ENCODE peak calls at places on chromosomes 5 and 9, in five cellular contexts. P is HCT116, D is H1, M is fibroblast of lung, W is IMR-90. V is an unnamed sample.

GRCh38 chr5:59542841-59543825 is 350.4 kb downstream of the PDE4D start:
- DNase-seq in P (no peak), D (no peak), M (peak), W (no peak), V (no peak)

GRCh38 chr5:180067986-180068385 is 3.6 kb downstream of the RNF130 start:
- DNase-seq in P (no peak), D (no peak), M (no peak), W (no peak), V (no peak)

GRCh38 chr9:38421498-38422211 is 2.6 kb downstream of the IGFBPL1 start:
- DNase-seq in P (no peak), D (no peak), M (no peak), W (no peak), V (peak)

GRCh38 chr5:167982-168660 is 23.2 kb upstream of the LRRC14B start:
- DNase-seq in P (no peak), D (no peak), M (peak), W (peak), V (peak)

GRCh38 chr9:72925891-72926290 is 27.0 kb downstream of the ALDH1A1 start:
- DNase-seq in P (no peak), D (no peak), M (no peak), W (no peak), V (no peak)

GRCh38 chr9:109411069-109411761 is 86.9 kb downstream of the PTPN3 start:
- DNase-seq in P (no peak), D (no peak), M (no peak), W (no peak), V (no peak)

GRCh38 chr5:113693205-113693553 is 179.7 kb downstream of the YTHDC2 start:
- DNase-seq in P (no peak), D (no peak), M (no peak), W (no peak), V (no peak)

GRCh38 chr5:124438390-124439380 is 307.8 kb downstream of the ZNF608 start:
- DNase-seq in P (no peak), D (peak), M (peak), W (no peak), V (no peak)

GRCh38 chr5:143128412-143129071 is 274.9 kb downstream of the NR3C1 start:
- DNase-seq in P (no peak), D (no peak), M (no peak), W (no peak), V (no peak)

GRCh38 chr9:83964973-83965349 is 15.1 kb downstream of the HNRNPK start:
- DNase-seq in P (no peak), D (no peak), M (no peak), W (peak), V (peak)

GRCh38 chr9:129290606-129291005 is 112.5 kb upstream of the IER5L start:
- DNase-seq in P (no peak), D (no peak), M (no peak), W (no peak), V (peak)

GRCh38 chr9:107425110-107426025 is 64.2 kb downstream of the KLF4 start:
- DNase-seq in P (peak), D (peak), M (peak), W (peak), V (peak)

GRCh38 chr5:149240354-149240998 is 31.2 kb upstream of the AFAP1L1 start:
- DNase-seq in P (no peak), D (no peak), M (no peak), W (no peak), V (no peak)

GRCh38 chr9:79054500-79054899 is 517.3 kb upstream of the TLE4 start:
- DNase-seq in P (no peak), D (no peak), M (peak), W (peak), V (peak)

GRCh38 chr9:89428901-89429890 is 68.7 kb downstream of the SEMA4D start:
- DNase-seq in P (no peak), D (peak), M (no peak), W (no peak), V (peak)

GRCh38 chr5:2272039-2272438 is 389.3 kb upstream of the IRX4 start:
- DNase-seq in P (no peak), D (no peak), M (no peak), W (no peak), V (no peak)

GRCh38 chr9:37787059-37787458 is 2.2 kb upstream of the EXOSC3 start:
- DNase-seq in P (no peak), D (no peak), M (no peak), W (no peak), V (peak)

GRCh38 chr9:78262655-78263054 is 26.8 kb downstream of the CEP78 start:
- DNase-seq in P (no peak), D (no peak), M (no peak), W (no peak), V (no peak)

GRCh38 chr5:10988637-10989036 is 227.6 kb upstream of the DAP start:
- DNase-seq in P (no peak), D (no peak), M (no peak), W (no peak), V (no peak)

GRCh38 chr5:142896325-142897007 is 126.3 kb downstream of the ARHGAP26 start:
- DNase-seq in P (no peak), D (no peak), M (peak), W (no peak), V (no peak)

GRCh38 chr5:166330061-166330460 is 1961.4 kb upstream of the WWC1 start:
- DNase-seq in P (no peak), D (no peak), M (no peak), W (no peak), V (no peak)

GRCh38 chr5:148910686-148911361 is 84.4 kb downstream of the ADRB2 start:
- DNase-seq in P (peak), D (no peak), M (peak), W (peak), V (peak)

GRCh38 chr9:96852676-96853075 is 1.6 kb downstream of the ZNF782 start:
- DNase-seq in P (no peak), D (no peak), M (peak), W (peak), V (no peak)

GRCh38 chr9:6109986-6110385 is 94.6 kb upstream of the RANBP6 start:
- DNase-seq in P (no peak), D (no peak), M (no peak), W (peak), V (no peak)

GRCh38 chr5:107673368-107674136 is 2.8 kb upstream of the EFNA5 start:
- DNase-seq in P (peak), D (peak), M (peak), W (peak), V (peak)

GRCh38 chr5:116046823-116047222 is 14.6 kb downstream of the ARL14EPL start:
- DNase-seq in P (no peak), D (no peak), M (no peak), W (no peak), V (no peak)

GRCh38 chr5:142211013-142211412 is 102.4 kb downstream of the NDFIP1 start:
- DNase-seq in P (no peak), D (no peak), M (no peak), W (no peak), V (no peak)

GRCh38 chr9:4152876-4153275 is 147.0 kb downstream of the GLIS3 start:
- DNase-seq in P (no peak), D (no peak), M (no peak), W (no peak), V (no peak)
- TF ChIP-seq CTCF in P (peak), D (peak), M (no peak), W (no peak), V (peak)

GRCh38 chr5:74816875-74817274 is 49.3 kb downstream of the FAM169A start:
- DNase-seq in P (no peak), D (no peak), M (no peak), W (no peak), V (no peak)

GRCh38 chr5:74810915-74811314 is 43.9 kb downstream of the NSA2 start:
- DNase-seq in P (no peak), D (no peak), M (peak), W (no peak), V (no peak)
- H2AFZ ChIP-seq in P (no peak), D (no peak), M (no peak), W (no peak), V (no peak)

DNA sequence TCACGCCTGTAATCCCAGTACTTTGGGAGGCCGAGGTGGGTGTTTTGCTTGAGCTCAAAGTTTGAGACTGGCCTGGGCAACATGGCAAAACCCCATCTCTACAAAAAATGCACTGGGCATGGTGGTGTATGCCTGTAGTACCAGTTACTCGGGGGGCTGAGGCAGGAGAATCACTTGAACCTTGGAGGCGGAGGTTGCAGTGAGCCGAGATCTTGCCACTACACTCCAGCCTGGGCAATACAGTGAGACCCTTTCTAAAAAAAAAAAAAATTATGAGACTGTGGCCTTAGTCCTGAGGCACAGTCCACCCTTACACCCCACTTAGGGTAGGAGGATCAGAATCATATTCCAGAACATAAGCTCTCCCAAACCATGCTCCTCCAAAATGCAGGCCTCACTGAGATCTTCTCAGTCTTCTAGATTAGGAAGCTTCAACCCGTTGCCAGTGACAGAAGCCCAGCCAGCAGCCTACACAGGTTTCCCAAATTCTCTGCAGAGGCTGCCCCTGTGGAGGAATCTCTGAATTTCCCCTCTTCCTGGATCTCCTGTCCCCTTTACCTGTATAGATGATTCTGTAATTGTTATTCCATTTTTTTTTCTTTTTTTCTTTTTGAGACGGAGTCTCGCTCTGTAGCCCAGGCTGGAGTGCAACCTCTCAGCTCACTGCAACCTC is 77.3 kb downstream of the BASP1 start:
- DNase-seq in P (no peak), D (no peak), M (no peak), W (no peak), V (no peak)
- TF ChIP-seq CTCF in P (no peak), D (no peak), M (no peak), W (no peak), V (no peak)

GRCh38 chr5:138602371-138603000 is 27.3 kb upstream of the HSPA9 start:
- DNase-seq in P (no peak), D (no peak), M (no peak), W (no peak), V (no peak)

GRCh38 chr5:138605254-138605972 is 30.2 kb upstream of the HSPA9 start:
- DNase-seq in P (no peak), D (no peak), M (no peak), W (no peak), V (no peak)

GRCh38 chr5:138603521-138603920 is 28.3 kb upstream of the HSPA9 start:
- DNase-seq in P (no peak), D (no peak), M (peak), W (peak), V (no peak)

GRCh38 chr5:138604176-138604785 is 29.1 kb upstream of the HSPA9 start:
- DNase-seq in P (no peak), D (no peak), M (no peak), W (no peak), V (no peak)

GRCh38 chr5:138606378-138606777 is 31.2 kb upstream of the HSPA9 start:
- DNase-seq in P (no peak), D (no peak), M (no peak), W (no peak), V (no peak)
- H2AFZ ChIP-seq in P (no peak), D (no peak), M (no peak), W (no peak), V (no peak)

GRCh38 chr5:145101246-145101645 is 733.9 kb downstream of the PRELID2 start:
- DNase-seq in P (peak), D (no peak), M (no peak), W (no peak), V (peak)
- TF ChIP-seq CTCF in P (peak), D (peak), M (peak), W (peak), V (peak)

DNA sequence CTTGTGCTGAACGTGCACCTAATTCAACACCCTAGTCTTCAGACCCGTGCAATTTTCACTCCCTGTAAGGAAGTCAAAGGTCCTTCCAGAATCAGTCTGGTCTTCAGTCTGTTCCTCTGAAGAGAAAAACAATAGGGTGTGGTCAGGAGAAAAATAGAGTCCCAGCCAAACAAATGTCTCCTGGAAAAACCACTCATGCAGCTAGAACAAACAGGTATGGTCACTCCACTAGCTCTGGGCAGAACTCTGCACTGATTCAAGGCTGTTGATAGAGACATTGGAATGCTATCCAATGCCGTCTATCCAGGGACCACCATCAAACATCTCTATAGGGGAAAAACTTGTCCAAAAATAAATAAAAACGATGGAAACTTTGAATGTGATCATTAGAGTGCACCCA is 81.8 kb upstream of the MAP3K1 start:
- DNase-seq in P (no peak), D (no peak), M (no peak), W (no peak), V (no peak)
- H2AFZ ChIP-seq in P (no peak), D (no peak), M (no peak), W (no peak), V (no peak)

GRCh38 chr9:114389612-114390368 is 2.0 kb upstream of the AKNA start:
- DNase-seq in P (no peak), D (no peak), M (no peak), W (no peak), V (no peak)
- TF ChIP-seq CTCF in P (no peak), D (peak), M (no peak), W (no peak), V (no peak)

DNA sequence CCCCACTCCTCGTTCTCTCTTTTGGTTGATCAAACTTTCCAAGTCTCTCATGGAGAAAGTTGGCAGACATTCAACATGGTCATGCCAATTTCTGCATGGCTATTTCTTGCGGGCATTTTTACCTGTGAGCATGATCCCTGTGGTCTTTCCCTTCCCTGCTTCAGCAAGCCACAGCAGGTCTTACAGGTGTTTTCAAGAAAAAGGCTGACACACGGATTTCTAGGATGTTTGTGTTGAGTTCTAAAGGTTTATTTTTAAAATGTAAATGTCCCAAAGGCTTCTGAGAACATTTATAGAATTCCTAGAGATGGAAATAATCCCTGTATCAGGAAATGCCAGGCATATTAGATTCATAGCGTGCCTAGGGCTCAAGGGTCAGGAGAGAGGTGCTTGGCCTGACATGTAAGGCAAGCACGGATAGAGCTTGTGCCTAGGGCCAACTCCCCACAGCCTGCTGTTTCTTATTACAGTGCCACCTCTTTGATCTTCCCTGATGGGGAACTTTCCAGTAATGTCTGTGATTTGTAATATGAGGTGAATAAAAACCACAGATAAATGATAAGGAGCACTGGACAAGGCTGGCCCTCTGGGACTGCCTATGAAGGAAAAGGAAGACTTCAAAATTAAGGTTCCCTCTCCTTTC is 79.8 kb downstream of the MUSK start:
- DNase-seq in P (no peak), D (no peak), M (peak), W (no peak), V (no peak)
- H2AFZ ChIP-seq in P (no peak), D (no peak), M (no peak), W (no peak), V (no peak)